ENCODE peak calls at places on chromosome 22, in four cellular contexts. S is K562, D is BJ, F is testis. U is an unnamed sample.
A peak's percentile ranks its signal among the peaks of the same experiment; 100 is the strongest.

GRCh38 chr22:30253205-30253852 is 6.8 kb upstream of the LIF start:
- DNase-seq in D (no peak), F (peak; percentile 53), S (no peak), U (no peak)

GRCh38 chr22:32132783-32133182 is 26.3 kb downstream of the C22orf42 start:
- DNase-seq in S (no peak), F (no peak), D (no peak), U (no peak)

GRCh38 chr22:23888615-23889401 is 5.4 kb upstream of the MIF start:
- DNase-seq in F (no peak), D (no peak), S (peak; percentile 26), U (no peak)

GRCh38 chr22:30104501-30105156 is 24.4 kb downstream of the HORMAD2 start:
- DNase-seq in F (no peak), D (no peak), S (no peak), U (no peak)

GRCh38 chr22:40567106-40567505 is 69.4 kb downstream of the MRTFA start:
- DNase-seq in S (no peak), D (no peak), F (no peak), U (no peak)

GRCh38 chr22:29932121-29932520 is 49.1 kb downstream of the MTMR3 start:
- DNase-seq in S (no peak), D (no peak), F (no peak), U (no peak)

GRCh38 chr22:20114506-20115475 is 1.1 kb upstream of the RANBP1 start:
- DNase-seq in D (no peak), F (no peak), S (no peak), U (no peak)

GRCh38 chr22:49009359-49010063 is 818.2 kb downstream of the BRD1 start:
- DNase-seq in F (peak; percentile 3), S (no peak), D (no peak), U (no peak)

GRCh38 chr22:21855715-21856114 is 11.7 kb downstream of the MAPK1 start:
- DNase-seq in S (peak; percentile 71), D (no peak), F (no peak), U (no peak)

GRCh38 chr22:19872779-19873137 is 18.1 kb upstream of the GNB1L start:
- DNase-seq in F (no peak), D (no peak), S (no peak), U (no peak)

GRCh38 chr22:47813661-47814060 is 1051.2 kb downstream of the TBC1D22A start:
- DNase-seq in F (no peak), S (no peak), D (no peak), U (no peak)

GRCh38 chr22:32880906-32881596 is 79.5 kb downstream of the TIMP3 start:
- DNase-seq in D (no peak), S (peak; percentile 79), F (peak; percentile 36), U (no peak)

GRCh38 chr22:29799217-29799680 is 32.1 kb downstream of the UQCR10 start:
- DNase-seq in D (peak; percentile 68), F (peak; percentile 78), S (peak; percentile 74), U (peak; percentile 94)

GRCh38 chr22:18076060-18076497 is 1.7 kb upstream of the PEX26 start:
- DNase-seq in F (peak; percentile 73), D (peak; percentile 50), S (peak; percentile 74), U (peak; percentile 81)

GRCh38 chr22:29704528-29705285 is 15.1 kb upstream of the CABP7 start:
- DNase-seq in D (no peak), S (no peak), F (no peak), U (no peak)

GRCh38 chr22:29784451-29785361 is 17.5 kb downstream of the UQCR10 start:
- DNase-seq in D (no peak), F (peak; percentile 74), S (no peak), U (no peak)

GRCh38 chr22:38973289-38974169 is 8.6 kb upstream of the APOBEC3B start:
- DNase-seq in D (no peak), S (peak; percentile 47), F (peak; percentile 63), U (no peak)
- TF ChIP-seq CTCF in D (peak; percentile 75), S (peak; percentile 78), F (peak; percentile 59), U (peak; percentile 87)

GRCh38 chr22:44990328-44990727 is 19.5 kb downstream of the PHF21B start:
- DNase-seq in F (no peak), D (no peak), S (no peak), U (no peak)
- TF ChIP-seq CTCF in F (no peak), D (no peak), S (no peak), U (no peak)

GRCh38 chr22:46802608-46803027 is 40.2 kb downstream of the TBC1D22A start:
- DNase-seq in S (no peak), F (no peak), D (no peak), U (no peak)

GRCh38 chr22:46801826-46802607 is 39.6 kb downstream of the TBC1D22A start:
- DNase-seq in F (no peak), D (no peak), S (no peak), U (no peak)

GRCh38 chr22:46801331-46801811 is 38.9 kb downstream of the TBC1D22A start:
- DNase-seq in F (no peak), D (no peak), S (no peak), U (no peak)

GRCh38 chr22:46803936-46804335 is 41.5 kb downstream of the TBC1D22A start:
- DNase-seq in S (no peak), D (no peak), F (no peak), U (no peak)

DNA sequence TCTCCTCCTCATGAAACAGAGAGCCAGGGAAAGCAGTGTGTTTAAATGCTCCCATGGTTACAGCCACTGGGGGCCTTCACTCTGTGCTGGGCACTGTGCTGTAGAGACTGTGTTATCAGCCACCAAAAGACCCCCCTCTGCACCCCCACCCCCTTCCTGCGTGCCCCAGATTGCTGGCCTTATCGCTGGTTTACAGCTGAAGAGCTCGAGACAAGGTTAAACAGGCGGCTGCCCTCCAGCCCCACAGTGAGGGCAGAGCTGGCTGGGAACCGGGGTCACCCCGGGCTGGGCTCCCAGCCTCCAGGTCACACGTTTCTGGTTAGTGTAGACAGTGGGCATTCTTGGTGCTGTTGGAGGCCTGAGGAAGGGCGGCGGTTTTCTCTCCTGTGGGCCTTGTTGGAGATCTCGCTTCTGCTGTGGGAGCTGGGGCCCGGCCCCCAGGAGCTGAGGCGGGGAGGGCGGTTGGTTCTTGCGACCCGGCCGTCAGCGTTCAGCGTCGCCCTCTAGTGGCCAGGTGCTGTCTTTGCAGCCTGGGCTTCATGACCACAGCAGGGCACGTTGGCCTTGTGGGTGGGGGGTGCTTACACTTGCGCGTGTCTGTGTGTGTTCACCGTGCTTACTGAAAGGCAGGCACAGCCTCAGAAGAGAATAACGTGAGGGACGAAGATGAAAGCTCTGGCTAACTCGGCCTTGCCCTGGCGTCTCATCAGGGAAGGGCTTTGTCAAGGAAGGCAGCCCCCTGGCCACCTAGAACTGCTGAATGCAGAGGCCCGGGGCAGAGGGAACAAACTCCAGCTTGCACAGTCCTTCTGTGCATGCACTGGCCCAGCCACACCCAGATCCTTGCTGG is 40.8 kb downstream of the TBC1D22A start:
- DNase-seq in F (peak; percentile 54), S (peak; percentile 80), D (no peak), U (no peak)
- TF ChIP-seq CTCF in F (peak; percentile 79), S (peak; percentile 91), D (peak; percentile 87), U (peak; percentile 87)

DNA sequence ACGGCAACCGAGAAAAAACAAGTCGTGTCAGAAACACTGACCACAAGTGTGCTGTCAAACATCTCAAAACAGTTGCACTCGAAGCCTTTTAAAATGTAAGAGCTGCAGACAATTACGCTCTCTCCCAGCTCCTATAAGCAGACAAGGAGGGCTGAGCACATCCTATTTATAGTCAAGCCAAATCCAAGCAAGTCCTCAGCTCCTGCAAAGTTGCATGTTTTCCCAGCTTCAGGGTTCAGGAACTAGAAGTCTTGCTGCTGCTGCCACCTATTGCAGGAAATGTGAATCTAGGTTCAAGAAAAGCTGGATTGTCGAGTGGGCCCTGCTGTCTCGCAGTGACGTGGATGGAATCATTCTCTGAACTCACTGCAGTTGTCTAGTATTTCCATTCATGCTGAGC is 15.5 kb downstream of the EFCAB6 start:
- DNase-seq in F (peak; percentile 46), S (no peak), D (no peak), U (peak; percentile 52)
- TF ChIP-seq CTCF in F (peak; percentile 27), S (no peak), D (peak; percentile 58), U (peak; percentile 74)

DNA sequence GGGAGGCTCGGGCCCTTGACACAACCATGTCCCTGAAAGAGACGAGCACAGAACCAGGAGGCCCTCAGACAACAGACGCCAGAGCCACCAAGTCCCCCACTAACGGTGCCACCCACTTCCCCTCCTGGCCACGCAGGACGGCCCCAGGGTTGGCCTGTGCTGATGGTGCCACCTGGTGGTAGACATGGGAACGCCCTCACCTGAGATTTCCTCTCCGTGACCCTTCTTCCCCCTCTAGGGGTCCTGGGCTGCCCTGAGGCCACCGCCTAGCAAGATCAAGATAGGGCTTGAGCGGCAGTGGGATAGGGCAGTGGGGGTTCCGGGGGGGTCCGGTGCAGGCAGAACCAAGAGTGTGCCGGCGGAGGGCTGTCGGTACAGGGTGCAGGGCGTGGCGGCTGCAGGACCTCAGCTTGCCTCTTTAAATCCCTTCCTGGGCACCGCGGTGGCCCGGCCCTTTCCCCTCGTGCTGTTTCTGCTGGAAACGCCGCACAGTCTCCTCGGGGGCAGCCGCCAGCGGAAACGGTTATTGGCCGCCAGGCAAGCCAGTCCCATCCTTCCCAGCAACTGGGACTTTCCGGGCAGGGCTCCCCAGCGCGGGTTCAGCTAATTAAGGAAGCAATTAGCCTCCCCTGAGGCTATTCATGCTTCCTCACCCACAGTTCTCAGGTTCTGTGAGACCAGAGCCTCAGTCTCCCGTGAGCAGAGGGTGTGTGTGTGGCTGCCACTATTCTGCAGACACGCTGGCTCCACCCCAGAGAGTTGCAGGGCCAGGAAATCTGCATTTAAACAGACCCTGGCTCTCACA is 5.5 kb upstream of the NFAM1 start:
- DNase-seq in D (no peak), F (peak; percentile 82), S (peak; percentile 79), U (no peak)
- TF ChIP-seq CTCF in D (peak; percentile 96), F (peak; percentile 96), S (peak; percentile 90), U (no peak)

GRCh38 chr22:42992886-42993479 is 22.0 kb downstream of the PACSIN2 start:
- DNase-seq in F (no peak), D (no peak), S (no peak), U (no peak)

GRCh38 chr22:42993651-42994275 is 21.2 kb downstream of the PACSIN2 start:
- DNase-seq in S (no peak), D (no peak), F (no peak), U (no peak)

GRCh38 chr22:42991010-42991651 is 23.8 kb downstream of the PACSIN2 start:
- DNase-seq in F (no peak), S (no peak), D (no peak), U (no peak)

GRCh38 chr22:42992092-42992491 is 22.9 kb downstream of the PACSIN2 start:
- DNase-seq in D (no peak), F (no peak), S (no peak), U (no peak)

DNA sequence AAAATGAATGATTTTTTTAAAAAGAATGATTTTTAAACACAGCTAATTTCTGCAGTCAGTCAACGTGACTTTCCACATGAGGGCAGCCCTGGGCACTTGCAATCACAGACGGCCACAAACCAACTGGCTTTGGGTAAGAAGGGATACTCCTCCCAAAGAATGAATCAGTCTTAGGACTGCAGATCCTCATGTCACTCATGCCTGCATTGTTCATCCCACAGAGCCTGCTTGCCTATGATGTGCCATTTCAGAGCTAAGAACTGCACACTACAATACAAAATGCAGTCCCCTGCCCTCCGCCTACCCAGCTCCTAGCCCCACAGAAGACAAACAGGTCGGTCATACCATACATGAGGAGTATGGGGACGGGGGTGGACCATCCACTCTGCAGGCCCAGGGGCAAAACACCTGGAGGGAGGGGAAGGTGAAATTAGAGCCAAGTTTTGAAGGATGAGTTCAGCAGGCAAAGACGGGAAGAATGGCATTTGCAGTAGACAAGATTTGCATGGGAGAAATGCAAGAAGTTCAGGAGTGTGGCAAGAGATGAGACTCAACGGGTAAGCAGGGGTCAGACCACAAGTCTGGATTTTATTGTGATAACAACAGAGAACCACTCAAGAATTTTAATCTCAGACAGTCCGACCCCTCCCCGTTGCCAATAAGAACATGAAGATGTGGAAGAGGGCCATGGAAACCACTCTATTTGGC is 24.7 kb downstream of the PACSIN2 start:
- DNase-seq in D (no peak), F (no peak), S (no peak), U (no peak)
- TF ChIP-seq CTCF in D (peak; percentile 60), F (no peak), S (no peak), U (peak; percentile 68)

GRCh38 chr22:27715078-27715477 is 86.5 kb downstream of the MN1 start:
- DNase-seq in S (no peak), F (no peak), D (no peak), U (no peak)
- TF ChIP-seq CTCF in S (no peak), F (no peak), D (no peak), U (peak; percentile 25)

GRCh38 chr22:38202437-38203089 is 769 bp downstream of the MAFF start:
- DNase-seq in F (peak; percentile 93), D (no peak), S (peak; percentile 70), U (peak; percentile 88)
- TF ChIP-seq CTCF in F (peak; percentile 18), D (no peak), S (no peak), U (no peak)

U was measured in AG09319.